ENCODE peak calls at places on chromosomes 3 and 15, in nine cellular contexts. B, P, H, A, E, X, C, V and W are unnamed samples.

GRCh38 chr3:180183346-180183745 is 146.6 kb upstream of the PEX5L start:
- DNase-seq in B (no peak), P (no peak), H (no peak), A (no peak), E (no peak), X (no peak), C (no peak), V (no peak), W (no peak)

GRCh38 chr3:56839784-56840724 is 38.3 kb upstream of the ARHGEF3 start:
- DNase-seq in B (no peak), P (peak), H (no peak), A (no peak), E (no peak), X (peak), C (no peak), V (no peak), W (peak)

GRCh38 chr3:189392969-189393368 is 221.2 kb downstream of the TPRG1 start:
- DNase-seq in B (no peak), P (peak), H (no peak), A (no peak), E (no peak), X (no peak), C (peak), V (no peak), W (peak)

GRCh38 chr15:82648257-82649103 is 1.3 kb upstream of the CPEB1 start:
- DNase-seq in B (peak), P (no peak), H (no peak), A (no peak), E (no peak), X (no peak), C (no peak), V (no peak), W (no peak)

GRCh38 chr3:43391621-43392020 is 105.3 kb downstream of the SNRK start:
- DNase-seq in B (no peak), P (no peak), H (no peak), A (no peak), E (no peak), X (no peak), C (no peak), V (no peak), W (no peak)

GRCh38 chr3:48119495-48120193 is 68.6 kb downstream of the CDC25A start:
- DNase-seq in B (no peak), P (no peak), H (peak), A (peak), E (no peak), X (no peak), C (peak), V (no peak), W (no peak)

GRCh38 chr3:59245879-59246501 is 196.2 kb upstream of the CFAP20DC start:
- DNase-seq in B (no peak), P (peak), H (no peak), A (no peak), E (no peak), X (peak), C (no peak), V (no peak), W (no peak)

GRCh38 chr3:188000361-188000861 is 153.5 kb upstream of the LPP start:
- DNase-seq in B (no peak), P (no peak), H (no peak), A (no peak), E (no peak), X (no peak), C (peak), V (no peak), W (no peak)

GRCh38 chr3:182182531-182182968 is 470.8 kb downstream of the SOX2 start:
- DNase-seq in B (no peak), P (peak), H (no peak), A (no peak), E (no peak), X (no peak), C (no peak), V (no peak), W (peak)

GRCh38 chr15:85582719-85583089 is 202.3 kb downstream of the AKAP13 start:
- DNase-seq in B (no peak), P (no peak), H (peak), A (peak), E (peak), X (no peak), C (peak), V (no peak), W (no peak)

GRCh38 chr15:29669823-29670222 is 152.4 kb downstream of the TJP1 start:
- DNase-seq in B (no peak), P (peak), H (no peak), A (no peak), E (no peak), X (no peak), C (no peak), V (no peak), W (no peak)

GRCh38 chr15:38176696-38177095 is 75.9 kb upstream of the SPRED1 start:
- DNase-seq in B (no peak), P (no peak), H (no peak), A (no peak), E (no peak), X (no peak), C (no peak), V (no peak), W (no peak)

GRCh38 chr3:40677749-40678148 is 153.0 kb downstream of the ZNF621 start:
- DNase-seq in B (no peak), P (no peak), H (no peak), A (no peak), E (no peak), X (no peak), C (no peak), V (no peak), W (no peak)

GRCh38 chr3:39911465-39912309 is 102.3 kb downstream of the MYRIP start:
- DNase-seq in B (no peak), P (no peak), H (no peak), A (peak), E (no peak), X (no peak), C (no peak), V (no peak), W (no peak)

GRCh38 chr15:67820147-67820991 is 4.9 kb upstream of the SKOR1 start:
- DNase-seq in B (no peak), P (no peak), H (no peak), A (peak), E (no peak), X (no peak), C (no peak), V (no peak), W (no peak)

GRCh38 chr3:77240072-77240650 is 200.3 kb downstream of the ROBO2 start:
- DNase-seq in B (no peak), P (no peak), H (no peak), A (peak), E (no peak), X (no peak), C (no peak), V (no peak), W (no peak)

GRCh38 chr3:39064646-39065045 is 12.8 kb downstream of the WDR48 start:
- DNase-seq in B (no peak), P (no peak), H (no peak), A (no peak), E (no peak), X (no peak), C (no peak), V (no peak), W (no peak)

GRCh38 chr15:39246523-39246922 is 334.4 kb upstream of the THBS1 start:
- DNase-seq in B (no peak), P (peak), H (no peak), A (no peak), E (no peak), X (no peak), C (no peak), V (no peak), W (no peak)

GRCh38 chr3:193190387-193190786 is 50.6 kb upstream of the PLAAT1 start:
- DNase-seq in B (peak), P (peak), H (no peak), A (no peak), E (no peak), X (no peak), C (no peak), V (no peak), W (no peak)

GRCh38 chr15:94231728-94232086 is 346 bp downstream of the MCTP2 start:
- DNase-seq in B (peak), P (peak), H (no peak), A (no peak), E (no peak), X (no peak), C (peak), V (no peak), W (no peak)

GRCh38 chr3:18238721-18239331 is 186.3 kb downstream of the SATB1 start:
- DNase-seq in B (no peak), P (peak), H (no peak), A (no peak), E (no peak), X (no peak), C (no peak), V (no peak), W (no peak)

GRCh38 chr3:141000027-141000663 is 51.0 kb upstream of the SPSB4 start:
- DNase-seq in B (peak), P (peak), H (peak), A (peak), E (peak), X (peak), C (peak), V (peak), W (no peak)

GRCh38 chr3:157785071-157785826 is 282.0 kb upstream of the VEPH1 start:
- DNase-seq in B (no peak), P (peak), H (no peak), A (no peak), E (no peak), X (peak), C (no peak), V (no peak), W (peak)

GRCh38 chr3:63296249-63296648 is 18.1 kb downstream of the SYNPR start:
- DNase-seq in B (no peak), P (no peak), H (no peak), A (no peak), E (no peak), X (no peak), C (no peak), V (no peak), W (no peak)

GRCh38 chr3:63295356-63295755 is 17.2 kb downstream of the SYNPR start:
- DNase-seq in B (peak), P (no peak), H (no peak), A (no peak), E (no peak), X (no peak), C (no peak), V (no peak), W (no peak)

GRCh38 chr3:63295806-63296205 is 17.7 kb downstream of the SYNPR start:
- DNase-seq in B (no peak), P (no peak), H (no peak), A (no peak), E (no peak), X (no peak), C (peak), V (no peak), W (no peak)

GRCh38 chr3:63290686-63291085 is 12.6 kb downstream of the SYNPR start:
- DNase-seq in B (no peak), P (no peak), H (no peak), A (no peak), E (no peak), X (no peak), C (no peak), V (no peak), W (no peak)

DNA sequence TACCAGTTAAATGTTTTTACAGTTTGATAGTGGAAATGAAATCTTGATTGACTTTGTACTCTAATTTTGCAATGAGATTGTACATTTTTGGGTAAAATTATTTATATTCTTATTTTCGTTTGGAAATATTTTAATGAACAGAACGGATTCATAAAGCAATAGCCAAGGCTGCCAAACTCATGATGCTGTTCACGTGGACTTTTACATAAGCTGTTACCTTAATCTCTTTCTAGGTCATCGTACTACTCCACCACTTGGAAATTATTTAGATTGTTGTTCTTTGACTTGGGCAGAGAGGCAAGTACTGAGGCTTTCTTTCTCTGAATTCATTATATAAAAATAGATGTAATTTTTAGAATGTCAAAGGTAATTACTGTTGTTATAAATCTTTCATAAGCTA is 16.2 kb downstream of the SYNPR start:
- DNase-seq in B (no peak), P (no peak), H (no peak), A (no peak), E (no peak), X (no peak), C (no peak), V (no peak), W (no peak)
- H3K27ac ChIP-seq in B (no peak), P (no peak), H (no peak), A (no peak), E (no peak), X (no peak), C (no peak), V (no peak), W (no peak)

GRCh38 chr3:9279959-9280358 is 30.5 kb upstream of the SRGAP3 start:
- DNase-seq in B (no peak), P (peak), H (no peak), A (no peak), E (no peak), X (no peak), C (no peak), V (no peak), W (no peak)
- H3K27ac ChIP-seq in B (no peak), P (no peak), H (no peak), A (no peak), E (no peak), X (no peak), C (no peak), V (no peak), W (no peak)

GRCh38 chr3:36907911-36908646 is 36.8 kb downstream of the TRANK1 start:
- DNase-seq in B (no peak), P (peak), H (peak), A (peak), E (peak), X (peak), C (peak), V (peak), W (peak)

GRCh38 chr3:36909181-36909580 is 35.7 kb downstream of the TRANK1 start:
- DNase-seq in B (no peak), P (no peak), H (no peak), A (no peak), E (no peak), X (no peak), C (no peak), V (no peak), W (no peak)

GRCh38 chr3:36909666-36910065 is 35.2 kb downstream of the TRANK1 start:
- DNase-seq in B (no peak), P (peak), H (no peak), A (no peak), E (no peak), X (no peak), C (no peak), V (no peak), W (no peak)

GRCh38 chr3:36908647-36909180 is 36.1 kb downstream of the TRANK1 start:
- DNase-seq in B (no peak), P (no peak), H (no peak), A (no peak), E (no peak), X (no peak), C (no peak), V (no peak), W (no peak)

DNA sequence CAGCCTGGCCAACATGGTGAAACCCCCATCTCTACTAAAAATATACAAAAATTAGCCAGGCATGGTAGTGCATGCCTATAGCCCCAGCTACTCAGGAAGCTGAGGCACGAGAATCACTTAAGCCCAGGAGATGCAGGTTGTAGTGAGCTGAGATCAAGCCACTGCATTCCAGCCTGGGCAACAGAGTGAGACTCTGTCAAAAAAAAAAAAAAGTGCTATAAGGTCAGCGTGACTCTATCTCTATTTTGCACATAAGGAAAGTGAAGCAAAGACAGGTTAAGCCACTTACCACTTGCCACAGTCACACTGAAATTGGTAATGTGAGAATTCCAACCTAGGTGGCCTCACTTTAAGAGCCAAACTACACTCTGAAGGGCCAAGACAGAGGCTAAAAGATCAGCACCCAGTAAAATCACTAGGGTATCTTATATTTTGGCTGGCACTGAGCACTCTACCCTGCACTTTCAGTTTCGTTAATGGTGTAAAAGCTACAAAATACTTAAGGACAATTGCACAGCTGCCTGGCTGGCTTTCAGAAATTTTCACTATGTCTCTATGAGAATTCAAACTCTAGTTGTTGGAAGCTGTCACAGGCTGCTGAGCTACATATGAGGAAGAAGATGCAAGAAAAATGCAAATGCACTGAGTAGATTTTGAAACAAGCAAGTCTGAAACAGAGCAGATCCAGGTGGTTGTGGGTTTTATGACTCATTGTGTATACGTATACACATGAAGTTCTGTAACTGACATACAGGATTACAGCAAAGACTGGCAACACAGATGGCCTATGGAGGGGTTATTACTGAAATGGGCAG is 32.7 kb downstream of the TRANK1 start:
- DNase-seq in B (no peak), P (peak), H (no peak), A (no peak), E (peak), X (peak), C (no peak), V (no peak), W (peak)
- H3K27ac ChIP-seq in B (no peak), P (peak), H (peak), A (no peak), E (peak), X (peak), C (peak), V (peak), W (peak)

DNA sequence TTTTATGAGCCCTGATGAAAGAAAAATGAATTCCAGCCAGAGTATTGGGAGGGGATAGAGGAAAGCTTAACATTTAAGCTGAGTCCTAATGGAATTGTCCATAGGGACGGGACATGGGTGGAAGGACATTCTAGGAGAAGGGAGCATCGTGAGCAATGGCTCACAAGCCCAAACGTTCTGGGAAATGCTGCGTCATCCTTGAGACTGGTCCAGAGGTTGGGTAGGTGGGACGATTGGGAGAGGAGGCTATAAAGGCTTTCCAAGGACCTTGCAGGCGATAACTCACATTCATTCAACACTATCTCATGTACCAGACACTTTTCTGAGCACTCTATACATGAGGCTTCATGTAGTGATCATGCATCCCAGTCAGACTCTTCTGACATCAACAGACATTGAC is 237.5 kb downstream of the THSD4 start:
- DNase-seq in B (no peak), P (no peak), H (no peak), A (no peak), E (no peak), X (no peak), C (no peak), V (no peak), W (no peak)
- H3K27ac ChIP-seq in B (no peak), P (no peak), H (peak), A (no peak), E (no peak), X (no peak), C (no peak), V (no peak), W (peak)

DNA sequence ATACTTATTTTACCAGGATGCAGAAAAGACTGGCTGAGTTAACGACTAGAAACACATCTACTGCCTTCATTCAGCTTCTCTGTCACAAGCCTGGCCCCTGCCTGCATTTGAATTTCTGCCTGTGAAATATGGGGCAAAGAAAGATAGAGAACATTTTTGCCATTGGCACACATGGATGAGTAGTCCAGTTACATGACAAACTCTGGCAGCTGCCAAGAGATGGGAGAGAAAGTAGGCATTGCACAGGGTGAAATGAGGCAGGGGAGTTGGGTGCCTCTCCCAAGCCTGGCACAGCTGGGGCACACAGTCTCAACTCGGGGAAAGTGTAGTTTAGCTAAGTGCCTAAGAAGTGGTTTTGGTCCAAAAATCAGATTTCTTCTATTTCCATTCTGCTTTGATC is 24.0 kb downstream of the ANXA2 start:
- DNase-seq in B (no peak), P (no peak), H (no peak), A (no peak), E (no peak), X (no peak), C (no peak), V (no peak), W (no peak)
- H3K27ac ChIP-seq in B (peak), P (peak), H (peak), A (peak), E (no peak), X (peak), C (peak), V (peak), W (peak)

GRCh38 chr15:42508263-42508690 is 12.8 kb downstream of the SNAP23 start:
- DNase-seq in B (peak), P (no peak), H (no peak), A (no peak), E (no peak), X (no peak), C (no peak), V (no peak), W (no peak)
- H3K27ac ChIP-seq in B (peak), P (no peak), H (peak), A (no peak), E (no peak), X (no peak), C (no peak), V (peak), W (no peak)

DNA sequence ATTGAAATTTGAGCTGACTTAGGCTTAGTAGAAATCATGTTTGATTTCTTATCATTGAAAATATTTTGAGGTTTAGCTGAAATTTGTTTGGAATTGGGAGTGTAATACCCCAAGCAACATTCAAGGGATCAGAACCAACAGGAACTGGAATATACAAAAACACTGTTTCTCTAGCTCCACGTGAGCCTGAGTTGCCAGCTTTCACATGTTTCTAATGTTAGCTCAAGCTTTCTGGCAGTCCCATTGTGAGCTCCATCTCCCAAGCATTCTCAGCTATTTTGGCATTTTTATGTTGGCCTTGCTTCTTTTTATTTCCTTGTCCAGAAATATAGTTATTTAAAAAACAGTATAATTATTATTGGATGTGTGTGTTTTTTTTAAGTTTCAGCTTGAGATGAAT is 427.1 kb upstream of the DPH6 start:
- DNase-seq in B (no peak), P (no peak), H (no peak), A (no peak), E (no peak), X (no peak), C (no peak), V (no peak), W (no peak)
- H3K27ac ChIP-seq in B (no peak), P (no peak), H (no peak), A (no peak), E (no peak), X (no peak), C (no peak), V (no peak), W (no peak)

DNA sequence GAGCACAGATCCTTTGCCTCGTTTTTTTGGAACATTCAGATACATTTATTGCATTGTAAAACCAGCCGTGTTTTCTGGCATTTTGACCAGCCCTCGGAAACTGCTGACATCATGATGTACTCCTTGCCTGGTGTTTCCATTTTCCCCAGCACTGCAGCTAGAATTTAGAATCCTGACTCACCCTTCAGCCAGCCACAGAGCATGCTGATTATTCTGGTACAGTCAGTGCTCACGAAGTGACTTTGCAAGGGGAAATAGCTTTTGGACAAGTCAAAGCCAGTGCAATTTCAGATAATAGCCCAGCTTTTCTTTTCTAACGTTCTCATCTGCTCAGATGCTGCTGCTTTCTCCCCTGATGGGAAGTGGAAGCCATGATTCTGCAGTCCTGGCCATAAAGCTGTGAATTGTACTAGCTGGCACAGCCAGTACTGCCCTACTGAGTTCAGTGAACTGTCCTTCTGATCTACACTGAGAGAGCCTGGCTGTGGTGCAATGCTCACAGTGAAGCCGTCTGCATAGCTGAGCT is 12.1 kb upstream of the CNBP start:
- DNase-seq in B (no peak), P (peak), H (peak), A (peak), E (no peak), X (peak), C (no peak), V (no peak), W (no peak)
- H3K27ac ChIP-seq in B (peak), P (peak), H (peak), A (peak), E (no peak), X (peak), C (peak), V (peak), W (peak)